ENCODE peak calls at places on chromosomes 5 and 9, in eight cellular contexts. One of them, this sample, is unnamed.

GRCh38 chr9:93096811-93097382 is 880 bp downstream of the CARD19 start:
- DNase-seq in CD8-positive, alpha-beta memory T cell: peak; percentile 53
- DNase-seq in GM23338: no peak
- DNase-seq in lower lobe of right lung: no peak
- DNase-seq in left lung: peak; percentile 41
- DNase-seq in mesendoderm: no peak
- DNase-seq in SK-N-SH: no peak
- DNase-seq in stomach: no peak
- DNase-seq in this sample: no peak

GRCh38 chr9:4569101-4569500 is 78.8 kb downstream of the SLC1A1 start:
- DNase-seq in CD8-positive, alpha-beta memory T cell: no peak
- DNase-seq in GM23338: no peak
- DNase-seq in lower lobe of right lung: no peak
- DNase-seq in left lung: no peak
- DNase-seq in mesendoderm: no peak
- DNase-seq in SK-N-SH: no peak
- DNase-seq in stomach: no peak
- DNase-seq in this sample: no peak

GRCh38 chr5:117657591-117657990 is 1083.0 kb upstream of the SEMA6A start:
- DNase-seq in CD8-positive, alpha-beta memory T cell: no peak
- DNase-seq in GM23338: no peak
- DNase-seq in lower lobe of right lung: no peak
- DNase-seq in left lung: no peak
- DNase-seq in mesendoderm: no peak
- DNase-seq in SK-N-SH: peak; percentile 11
- DNase-seq in stomach: no peak
- DNase-seq in this sample: no peak

GRCh38 chr9:12775373-12775962 is 648 bp downstream of the LURAP1L start:
- DNase-seq in CD8-positive, alpha-beta memory T cell: no peak
- DNase-seq in GM23338: peak; percentile 50
- DNase-seq in lower lobe of right lung: peak; percentile 42
- DNase-seq in left lung: no peak
- DNase-seq in mesendoderm: peak; percentile 8
- DNase-seq in SK-N-SH: peak; percentile 69
- DNase-seq in stomach: no peak
- DNase-seq in this sample: no peak

GRCh38 chr5:146048994-146049703 is 56.2 kb downstream of the PLAC8L1 start:
- DNase-seq in CD8-positive, alpha-beta memory T cell: no peak
- DNase-seq in GM23338: peak; percentile 86
- DNase-seq in lower lobe of right lung: no peak
- DNase-seq in left lung: no peak
- DNase-seq in mesendoderm: peak; percentile 78
- DNase-seq in SK-N-SH: peak; percentile 74
- DNase-seq in stomach: peak; percentile 62
- DNase-seq in this sample: peak; percentile 78

GRCh38 chr5:100647461-100648230 is 112.5 kb downstream of the FAM174A start:
- DNase-seq in CD8-positive, alpha-beta memory T cell: no peak
- DNase-seq in GM23338: peak; percentile 13
- DNase-seq in lower lobe of right lung: peak; percentile 78
- DNase-seq in left lung: peak; percentile 80
- DNase-seq in mesendoderm: no peak
- DNase-seq in SK-N-SH: no peak
- DNase-seq in stomach: peak; percentile 70
- DNase-seq in this sample: peak; percentile 28

GRCh38 chr5:126414874-126415502 is 8.2 kb upstream of the GRAMD2B start:
- DNase-seq in CD8-positive, alpha-beta memory T cell: no peak
- DNase-seq in GM23338: no peak
- DNase-seq in lower lobe of right lung: no peak
- DNase-seq in left lung: no peak
- DNase-seq in mesendoderm: no peak
- DNase-seq in SK-N-SH: no peak
- DNase-seq in stomach: no peak
- DNase-seq in this sample: no peak

GRCh38 chr9:89945133-89945532 is 340.3 kb downstream of the GADD45G start:
- DNase-seq in CD8-positive, alpha-beta memory T cell: no peak
- DNase-seq in GM23338: peak; percentile 40
- DNase-seq in lower lobe of right lung: no peak
- DNase-seq in left lung: no peak
- DNase-seq in mesendoderm: peak; percentile 51
- DNase-seq in SK-N-SH: no peak
- DNase-seq in stomach: no peak
- DNase-seq in this sample: no peak

GRCh38 chr5:169300468-169301385 is at the start of gene SLIT3:
- DNase-seq in CD8-positive, alpha-beta memory T cell: no peak
- DNase-seq in GM23338: peak; percentile 89
- DNase-seq in lower lobe of right lung: no peak
- DNase-seq in left lung: peak; percentile 70
- DNase-seq in mesendoderm: peak; percentile 88
- DNase-seq in SK-N-SH: peak; percentile 90
- DNase-seq in stomach: peak; percentile 67
- DNase-seq in this sample: no peak

GRCh38 chr9:100352201-100352726 is 478 bp downstream of the TEX10 start:
- DNase-seq in CD8-positive, alpha-beta memory T cell: peak; percentile 54
- DNase-seq in GM23338: peak; percentile 47
- DNase-seq in lower lobe of right lung: peak; percentile 56
- DNase-seq in left lung: peak; percentile 46
- DNase-seq in mesendoderm: peak; percentile 55
- DNase-seq in SK-N-SH: no peak
- DNase-seq in stomach: peak; percentile 25
- DNase-seq in this sample: peak; percentile 57

GRCh38 chr5:43213951-43214350 is 21.9 kb downstream of the NIM1K start:
- DNase-seq in CD8-positive, alpha-beta memory T cell: no peak
- DNase-seq in GM23338: no peak
- DNase-seq in lower lobe of right lung: no peak
- DNase-seq in left lung: no peak
- DNase-seq in mesendoderm: no peak
- DNase-seq in SK-N-SH: no peak
- DNase-seq in stomach: no peak
- DNase-seq in this sample: no peak

GRCh38 chr5:148569948-148570347 is 84.4 kb downstream of the HTR4 start:
- DNase-seq in CD8-positive, alpha-beta memory T cell: no peak
- DNase-seq in GM23338: no peak
- DNase-seq in lower lobe of right lung: no peak
- DNase-seq in left lung: no peak
- DNase-seq in mesendoderm: no peak
- DNase-seq in SK-N-SH: no peak
- DNase-seq in stomach: peak; percentile 51
- DNase-seq in this sample: no peak

GRCh38 chr5:15601274-15601673 is 101.3 kb downstream of the FBXL7 start:
- DNase-seq in CD8-positive, alpha-beta memory T cell: no peak
- DNase-seq in GM23338: peak; percentile 59
- DNase-seq in lower lobe of right lung: no peak
- DNase-seq in left lung: no peak
- DNase-seq in mesendoderm: peak; percentile 38
- DNase-seq in SK-N-SH: no peak
- DNase-seq in stomach: no peak
- DNase-seq in this sample: no peak

GRCh38 chr9:14346301-14346721 is 32.4 kb upstream of the NFIB start:
- DNase-seq in CD8-positive, alpha-beta memory T cell: no peak
- DNase-seq in GM23338: peak; percentile 75
- DNase-seq in lower lobe of right lung: no peak
- DNase-seq in left lung: no peak
- DNase-seq in mesendoderm: peak; percentile 84
- DNase-seq in SK-N-SH: peak; percentile 8
- DNase-seq in stomach: no peak
- DNase-seq in this sample: no peak

GRCh38 chr9:18253950-18254349 is 220.0 kb upstream of the ADAMTSL1 start:
- DNase-seq in CD8-positive, alpha-beta memory T cell: no peak
- DNase-seq in GM23338: no peak
- DNase-seq in lower lobe of right lung: no peak
- DNase-seq in left lung: no peak
- DNase-seq in mesendoderm: no peak
- DNase-seq in SK-N-SH: no peak
- DNase-seq in stomach: no peak
- DNase-seq in this sample: no peak

GRCh38 chr5:220008-220407 is 1.9 kb downstream of the SDHA start:
- DNase-seq in CD8-positive, alpha-beta memory T cell: no peak
- DNase-seq in GM23338: no peak
- DNase-seq in lower lobe of right lung: no peak
- DNase-seq in left lung: no peak
- DNase-seq in mesendoderm: no peak
- DNase-seq in SK-N-SH: no peak
- DNase-seq in stomach: no peak
- DNase-seq in this sample: no peak

GRCh38 chr5:213803-214395 is 4.1 kb downstream of the CCDC127 start:
- DNase-seq in CD8-positive, alpha-beta memory T cell: no peak
- DNase-seq in GM23338: no peak
- DNase-seq in lower lobe of right lung: no peak
- DNase-seq in left lung: no peak
- DNase-seq in mesendoderm: no peak
- DNase-seq in SK-N-SH: no peak
- DNase-seq in stomach: no peak
- DNase-seq in this sample: no peak

GRCh38 chr5:217860-218456 is at the start of the genes CCDC127 and SDHA:
- DNase-seq in CD8-positive, alpha-beta memory T cell: peak; percentile 99
- DNase-seq in GM23338: peak; percentile 94
- DNase-seq in lower lobe of right lung: peak; percentile 97
- DNase-seq in left lung: peak; percentile 96
- DNase-seq in mesendoderm: peak; percentile 95
- DNase-seq in SK-N-SH: peak; percentile 100
- DNase-seq in stomach: peak; percentile 98
- DNase-seq in this sample: peak; percentile 97

GRCh38 chr5:219492-219891 is 1.4 kb downstream of the SDHA start:
- DNase-seq in CD8-positive, alpha-beta memory T cell: no peak
- DNase-seq in GM23338: no peak
- DNase-seq in lower lobe of right lung: no peak
- DNase-seq in left lung: no peak
- DNase-seq in mesendoderm: peak; percentile 6
- DNase-seq in SK-N-SH: no peak
- DNase-seq in stomach: no peak
- DNase-seq in this sample: peak; percentile 56

GRCh38 chr5:218457-219289 is 553 bp downstream of the SDHA start:
- DNase-seq in CD8-positive, alpha-beta memory T cell: no peak
- DNase-seq in GM23338: peak; percentile 62
- DNase-seq in lower lobe of right lung: peak; percentile 62
- DNase-seq in left lung: peak; percentile 52
- DNase-seq in mesendoderm: peak; percentile 39
- DNase-seq in SK-N-SH: peak; percentile 54
- DNase-seq in stomach: peak; percentile 56
- DNase-seq in this sample: peak; percentile 72
- H3K4me1 ChIP-seq in CD8-positive, alpha-beta memory T cell: peaks cover 17% of the 10 kb centered on the region
- H3K4me1 ChIP-seq in GM23338: peaks cover 24% of the 10 kb centered on the region
- H3K4me1 ChIP-seq in lower lobe of right lung: peaks cover 43% of the 10 kb centered on the region
- H3K4me1 ChIP-seq in left lung: no peaks in the 10 kb centered on the region
- H3K4me1 ChIP-seq in mesendoderm: peaks cover 2% of the 10 kb centered on the region
- H3K4me1 ChIP-seq in SK-N-SH: peaks cover 20% of the 10 kb centered on the region
- H3K4me1 ChIP-seq in stomach: peaks cover 11% of the 10 kb centered on the region
- H3K4me1 ChIP-seq in this sample: peaks cover 10% of the 10 kb centered on the region

DNA sequence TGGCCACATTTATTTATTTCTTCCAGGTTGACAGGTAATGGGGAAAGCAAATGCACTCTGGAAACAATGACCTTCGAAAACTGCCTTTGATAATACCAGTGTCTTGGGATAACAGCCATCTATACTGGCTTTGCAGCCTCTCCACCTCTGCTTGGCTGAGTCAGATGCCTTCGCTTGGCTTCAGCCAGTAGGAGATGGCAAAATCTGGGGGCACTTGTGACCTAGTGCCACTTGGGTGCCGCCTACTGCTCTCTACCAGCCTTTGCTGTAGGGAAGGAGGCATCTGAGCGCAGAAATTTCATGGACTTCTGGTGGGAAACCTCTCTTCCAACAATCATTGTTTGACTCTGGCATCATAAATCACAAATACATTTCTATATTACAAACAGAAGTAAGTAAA is 21.8 kb downstream of the FYB1 start:
- DNase-seq in CD8-positive, alpha-beta memory T cell: peak; percentile 79
- DNase-seq in GM23338: no peak
- DNase-seq in lower lobe of right lung: no peak
- DNase-seq in left lung: no peak
- DNase-seq in mesendoderm: no peak
- DNase-seq in SK-N-SH: no peak
- DNase-seq in stomach: no peak
- DNase-seq in this sample: no peak
- H3K4me1 ChIP-seq in CD8-positive, alpha-beta memory T cell: peaks cover 43% of the 10 kb centered on the region
- H3K4me1 ChIP-seq in GM23338: no peaks in the 10 kb centered on the region
- H3K4me1 ChIP-seq in lower lobe of right lung: peaks cover 21% of the 10 kb centered on the region
- H3K4me1 ChIP-seq in left lung: no peaks in the 10 kb centered on the region
- H3K4me1 ChIP-seq in mesendoderm: no peaks in the 10 kb centered on the region
- H3K4me1 ChIP-seq in SK-N-SH: no peaks in the 10 kb centered on the region
- H3K4me1 ChIP-seq in stomach: no peaks in the 10 kb centered on the region
- H3K4me1 ChIP-seq in this sample: no peaks in the 10 kb centered on the region

GRCh38 chr5:172839669-172840068 is 5.6 kb downstream of the ERGIC1 start:
- DNase-seq in CD8-positive, alpha-beta memory T cell: no peak
- DNase-seq in GM23338: no peak
- DNase-seq in lower lobe of right lung: no peak
- DNase-seq in left lung: no peak
- DNase-seq in mesendoderm: no peak
- DNase-seq in SK-N-SH: no peak
- DNase-seq in stomach: peak; percentile 60
- DNase-seq in this sample: no peak

GRCh38 chr5:172838151-172838875 is 4.3 kb downstream of the ERGIC1 start:
- DNase-seq in CD8-positive, alpha-beta memory T cell: no peak
- DNase-seq in GM23338: no peak
- DNase-seq in lower lobe of right lung: no peak
- DNase-seq in left lung: no peak
- DNase-seq in mesendoderm: no peak
- DNase-seq in SK-N-SH: no peak
- DNase-seq in stomach: no peak
- DNase-seq in this sample: no peak

GRCh38 chr5:172840077-172840777 is 6.2 kb downstream of the ERGIC1 start:
- DNase-seq in CD8-positive, alpha-beta memory T cell: no peak
- DNase-seq in GM23338: no peak
- DNase-seq in lower lobe of right lung: no peak
- DNase-seq in left lung: no peak
- DNase-seq in mesendoderm: no peak
- DNase-seq in SK-N-SH: no peak
- DNase-seq in stomach: no peak
- DNase-seq in this sample: no peak

GRCh38 chr5:172841258-172841657 is 7.2 kb downstream of the ERGIC1 start:
- DNase-seq in CD8-positive, alpha-beta memory T cell: no peak
- DNase-seq in GM23338: no peak
- DNase-seq in lower lobe of right lung: no peak
- DNase-seq in left lung: no peak
- DNase-seq in mesendoderm: no peak
- DNase-seq in SK-N-SH: no peak
- DNase-seq in stomach: no peak
- DNase-seq in this sample: no peak

GRCh38 chr5:172840778-172841154 is 6.7 kb downstream of the ERGIC1 start:
- DNase-seq in CD8-positive, alpha-beta memory T cell: no peak
- DNase-seq in GM23338: no peak
- DNase-seq in lower lobe of right lung: no peak
- DNase-seq in left lung: no peak
- DNase-seq in mesendoderm: no peak
- DNase-seq in SK-N-SH: no peak
- DNase-seq in stomach: no peak
- DNase-seq in this sample: no peak
- H3K4me1 ChIP-seq in CD8-positive, alpha-beta memory T cell: peaks cover 30% of the 10 kb centered on the region
- H3K4me1 ChIP-seq in GM23338: peaks cover 4% of the 10 kb centered on the region
- H3K4me1 ChIP-seq in lower lobe of right lung: peaks cover 57% of the 10 kb centered on the region
- H3K4me1 ChIP-seq in left lung: peaks cover 13% of the 10 kb centered on the region
- H3K4me1 ChIP-seq in mesendoderm: peaks cover 2% of the 10 kb centered on the region
- H3K4me1 ChIP-seq in SK-N-SH: no peaks in the 10 kb centered on the region
- H3K4me1 ChIP-seq in stomach: peaks cover 58% of the 10 kb centered on the region
- H3K4me1 ChIP-seq in this sample: peaks cover 33% of the 10 kb centered on the region

DNA sequence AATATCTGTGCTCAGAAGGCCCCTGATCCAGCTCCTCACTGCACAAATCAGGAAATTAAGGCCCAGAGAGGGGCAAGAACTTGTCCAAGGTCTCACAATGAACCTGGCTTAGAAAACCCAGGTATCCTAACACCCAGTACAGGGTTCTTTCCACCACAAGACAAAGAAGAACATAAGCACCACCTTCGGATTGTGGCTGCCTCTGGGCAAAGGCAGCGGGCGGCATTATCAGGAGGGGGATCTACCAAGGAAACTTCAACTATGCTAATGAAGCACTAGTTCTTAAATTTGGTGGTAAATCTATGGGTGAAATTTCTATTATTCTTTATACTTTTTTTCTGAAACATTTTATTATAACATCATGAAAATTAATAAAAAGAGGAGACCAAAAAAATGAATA is 17.9 kb downstream of the ANXA6 start:
- DNase-seq in CD8-positive, alpha-beta memory T cell: no peak
- DNase-seq in GM23338: no peak
- DNase-seq in lower lobe of right lung: no peak
- DNase-seq in left lung: no peak
- DNase-seq in mesendoderm: no peak
- DNase-seq in SK-N-SH: no peak
- DNase-seq in stomach: no peak
- DNase-seq in this sample: no peak
- H3K4me1 ChIP-seq in CD8-positive, alpha-beta memory T cell: peaks cover 69% of the 10 kb centered on the region
- H3K4me1 ChIP-seq in GM23338: peaks cover 13% of the 10 kb centered on the region
- H3K4me1 ChIP-seq in lower lobe of right lung: peaks cover 21% of the 10 kb centered on the region
- H3K4me1 ChIP-seq in left lung: no peaks in the 10 kb centered on the region
- H3K4me1 ChIP-seq in mesendoderm: no peaks in the 10 kb centered on the region
- H3K4me1 ChIP-seq in SK-N-SH: no peaks in the 10 kb centered on the region
- H3K4me1 ChIP-seq in stomach: peaks cover 17% of the 10 kb centered on the region
- H3K4me1 ChIP-seq in this sample: no peaks in the 10 kb centered on the region

This sample was measured in Peyer's patch.